ENCODE peak calls at places on chromosome 1, in seven cellular contexts. J is Ammon's horn; A is stimulated activated CD4-positive, alpha-beta T cell treated with anti-CD3 and anti-CD28 coated beads, Interleukin-2, amount 100 ng/mL, for 48 hours; Q is C1 segment of cervical spinal cord; D is fibroblast of lung; H is left cardiac atrium; T is CD4-positive, CD25-positive, alpha-beta regulatory T cell. E is an unnamed sample.
A peak's percentile ranks its signal among the peaks of the same experiment; 100 is the strongest.

GRCh38 chr1:4060850-4061249 is 160.8 kb upstream of the C1orf174 start:
- DNase-seq in J (no peak), A (no peak), T (no peak), Q (no peak), H (no peak), D (no peak), E (no peak)

GRCh38 chr1:171346866-171347265 is 32.9 kb downstream of the FMO4 start:
- DNase-seq in Q (no peak), T (no peak), H (no peak), D (no peak), J (no peak), A (no peak), E (no peak)

GRCh38 chr1:77948841-77949424 is 29.9 kb downstream of the FUBP1 start:
- DNase-seq in Q (no peak), A (no peak), T (no peak), H (no peak), D (peak; percentile 57), J (peak; percentile 4), E (no peak)

GRCh38 chr1:211879475-211879874 is 48.9 kb upstream of the LPGAT1 start:
- DNase-seq in Q (no peak), D (no peak), J (no peak), A (no peak), T (no peak), H (no peak), E (no peak)

GRCh38 chr1:212179394-212180076 is 105.7 kb upstream of the PPP2R5A start:
- DNase-seq in A (no peak), Q (no peak), J (no peak), T (no peak), H (no peak), D (peak; percentile 86), E (no peak)

GRCh38 chr1:107840746-107841145 is 124.2 kb downstream of the VAV3 start:
- DNase-seq in T (no peak), D (no peak), J (no peak), Q (no peak), H (no peak), A (no peak), E (no peak)

GRCh38 chr1:53327183-53327941 is 508 bp downstream of the LRP8 start:
- DNase-seq in D (no peak), T (peak; percentile 71), A (peak; percentile 41), J (peak; percentile 26), Q (no peak), H (peak; percentile 38), E (no peak)

GRCh38 chr1:234999513-234999940 is 129.1 kb downstream of the TOMM20 start:
- DNase-seq in H (no peak), T (no peak), D (no peak), J (no peak), Q (no peak), A (no peak), E (no peak)

GRCh38 chr1:238409191-238409846 is 518.6 kb upstream of the ZP4 start:
- DNase-seq in Q (no peak), H (no peak), J (no peak), A (no peak), T (no peak), D (peak; percentile 62), E (no peak)

GRCh38 chr1:20551945-20552727 is at the start of gene FAM43B:
- DNase-seq in D (peak; percentile 23), T (peak; percentile 4), H (peak; percentile 90), A (no peak), J (peak; percentile 76), Q (peak; percentile 34), E (peak; percentile 59)

GRCh38 chr1:186785503-186785902 is 43.2 kb upstream of the PLA2G4A start:
- DNase-seq in J (no peak), T (no peak), Q (no peak), A (no peak), D (peak; percentile 14), H (no peak), E (no peak)

GRCh38 chr1:64518692-64519481 is 49.0 kb downstream of the CACHD1 start:
- DNase-seq in H (no peak), J (no peak), A (no peak), Q (no peak), T (no peak), D (no peak), E (no peak)

E was measured in hippocampal formation.